ENCODE peak calls at places on chromosomes 16 and 17, in six cellular contexts. H is C1 segment of cervical spinal cord; U is caudate nucleus; D is naive thymus-derived CD4-positive, alpha-beta T cell; B is breast epithelium; N is mucosa of gallbladder. F is an unnamed sample.

GRCh38 chr17:6711081-6711674 is 2.0 kb downstream of the SLC13A5 start:
- DNase-seq in N (peak; percentile 39), U (no peak), B (no peak), H (peak; percentile 2), D (no peak), F (no peak)

GRCh38 chr17:68981288-68981687 is 26.1 kb upstream of the ABCA8 start:
- DNase-seq in D (no peak), B (no peak), H (no peak), U (no peak), N (peak; percentile 54), F (peak; percentile 92)

GRCh38 chr16:82152641-82153094 is 17.4 kb downstream of the MPHOSPH6 start:
- DNase-seq in D (no peak), B (no peak), N (no peak), U (no peak), H (no peak), F (peak; percentile 75)

GRCh38 chr17:35056013-35056412 is 7.5 kb downstream of the RFFL start:
- DNase-seq in B (no peak), D (no peak), H (no peak), U (no peak), N (no peak), F (no peak)

GRCh38 chr17:57413848-57414651 is 157.7 kb downstream of the MSI2 start:
- DNase-seq in U (no peak), H (no peak), B (no peak), N (peak; percentile 73), D (no peak), F (no peak)

GRCh38 chr16:78874241-78874983 is 726.1 kb downstream of the MAF start:
- DNase-seq in H (no peak), N (no peak), U (no peak), D (no peak), B (no peak), F (no peak)

GRCh38 chr17:76427457-76428231 is 25.3 kb downstream of the UBE2O start:
- DNase-seq in H (no peak), D (no peak), B (no peak), N (no peak), U (no peak), F (peak; percentile 50)

GRCh38 chr17:21361020-21361809 is 14.9 kb upstream of the KCNJ12 start:
- DNase-seq in U (no peak), D (no peak), H (no peak), N (no peak), B (no peak), F (no peak)

GRCh38 chr17:55806745-55807466 is 56.1 kb downstream of the PCTP start:
- DNase-seq in D (no peak), N (no peak), B (no peak), H (no peak), U (no peak), F (no peak)

GRCh38 chr17:75090871-75091854 is 3.4 kb downstream of the SLC16A5 start:
- DNase-seq in N (no peak), H (no peak), D (no peak), U (no peak), B (peak; percentile 47), F (no peak)

F was measured in RPMI7951.